ENCODE peak calls at places on chromosomes 12 and 14, in nine cellular contexts. T, I, P, V, O, D, R, C and F are unnamed samples.

GRCh38 chr12:59040651-59041050 is 120.3 kb upstream of the LRIG3 start:
- DNase-seq in T (peak; percentile 90), I (no peak), P (peak; percentile 85), V (peak; percentile 96), O (peak; percentile 80), D (peak; percentile 71), R (peak; percentile 76), C (no peak), F (peak; percentile 85)

GRCh38 chr12:124379938-124380754 is 85.3 kb downstream of the RFLNA start:
- DNase-seq in T (no peak), I (no peak), P (peak; percentile 94), V (peak; percentile 89), O (peak; percentile 87), D (peak; percentile 45), R (peak; percentile 94), C (no peak), F (peak; percentile 83)

GRCh38 chr14:103243764-103244737 is 90.0 kb upstream of the EIF5 start:
- DNase-seq in T (peak; percentile 42), I (no peak), P (no peak), V (no peak), O (no peak), D (no peak), R (no peak), C (no peak), F (no peak)

GRCh38 chr12:15220961-15221885 is at the start of gene RERG:
- DNase-seq in T (peak; percentile 44), I (peak; percentile 74), P (peak; percentile 64), V (peak; percentile 55), O (peak; percentile 94), D (no peak), R (peak; percentile 70), C (peak; percentile 26), F (peak; percentile 78)

GRCh38 chr12:94535614-94535932 is 75.9 kb upstream of the CEP83 start:
- DNase-seq in T (no peak), I (no peak), P (no peak), V (no peak), O (no peak), D (no peak), R (no peak), C (no peak), F (no peak)

GRCh38 chr12:4106617-4107016 is 166.9 kb upstream of the CCND2 start:
- DNase-seq in T (no peak), I (no peak), P (no peak), V (no peak), O (no peak), D (no peak), R (no peak), C (no peak), F (no peak)

GRCh38 chr12:19026637-19027508 is 102.7 kb upstream of the PLEKHA5 start:
- DNase-seq in T (no peak), I (no peak), P (no peak), V (no peak), O (no peak), D (no peak), R (no peak), C (no peak), F (no peak)

GRCh38 chr14:25150934-25151790 is 101.2 kb upstream of the STXBP6 start:
- DNase-seq in T (peak; percentile 69), I (peak; percentile 34), P (peak; percentile 53), V (peak; percentile 75), O (peak; percentile 57), D (peak; percentile 65), R (peak; percentile 61), C (no peak), F (peak; percentile 76)

GRCh38 chr12:100127766-100128508 is 14.7 kb downstream of the BLTP3B start:
- DNase-seq in T (peak; percentile 61), I (no peak), P (peak; percentile 48), V (peak; percentile 78), O (peak; percentile 42), D (no peak), R (peak; percentile 46), C (no peak), F (peak; percentile 81)

GRCh38 chr14:81980601-81981310 is 447.1 kb upstream of the SEL1L start:
- DNase-seq in T (no peak), I (no peak), P (no peak), V (no peak), O (no peak), D (no peak), R (no peak), C (no peak), F (no peak)

GRCh38 chr14:71143391-71144290 is 236.4 kb downstream of the PCNX1 start:
- DNase-seq in T (peak; percentile 78), I (no peak), P (peak; percentile 85), V (peak; percentile 80), O (peak; percentile 42), D (peak; percentile 88), R (peak; percentile 97), C (peak; percentile 8), F (peak; percentile 80)

GRCh38 chr12:132477009-132477702 is 12.8 kb upstream of the FBRSL1 start:
- DNase-seq in T (no peak), I (no peak), P (no peak), V (no peak), O (no peak), D (no peak), R (no peak), C (no peak), F (no peak)

GRCh38 chr14:45664668-45665356 is 411.8 kb upstream of the MIS18BP1 start:
- DNase-seq in T (no peak), I (no peak), P (no peak), V (no peak), O (no peak), D (no peak), R (peak; percentile 22), C (no peak), F (no peak)

GRCh38 chr14:105145381-105146180 is 23.0 kb downstream of the JAG2 start:
- DNase-seq in T (no peak), I (no peak), P (no peak), V (no peak), O (no peak), D (no peak), R (no peak), C (no peak), F (no peak)

GRCh38 chr12:49489720-49490119 is 49.1 kb upstream of the KCNH3 start:
- DNase-seq in T (peak; percentile 38), I (no peak), P (peak; percentile 90), V (no peak), O (no peak), D (peak; percentile 93), R (peak; percentile 97), C (no peak), F (peak; percentile 65)

GRCh38 chr12:4579305-4580097 is 17.5 kb downstream of the DYRK4 start:
- DNase-seq in T (peak; percentile 32), I (peak; percentile 20), P (peak; percentile 5), V (peak; percentile 18), O (peak; percentile 23), D (no peak), R (peak; percentile 34), C (no peak), F (peak; percentile 39)

GRCh38 chr12:13116259-13116658 is 12.8 kb upstream of the GSG1 start:
- DNase-seq in T (no peak), I (no peak), P (no peak), V (no peak), O (no peak), D (no peak), R (no peak), C (no peak), F (no peak)

GRCh38 chr12:104263580-104264358 is 39.8 kb upstream of the EID3 start:
- DNase-seq in T (no peak), I (no peak), P (peak; percentile 77), V (peak; percentile 95), O (peak; percentile 45), D (no peak), R (no peak), C (no peak), F (peak; percentile 74)

GRCh38 chr14:100594625-100594951 is 7.4 kb upstream of the BEGAIN start:
- DNase-seq in T (no peak), I (no peak), P (no peak), V (no peak), O (no peak), D (no peak), R (no peak), C (no peak), F (no peak)

GRCh38 chr14:91237219-91237618 is 7.3 kb downstream of the GPR68 start:
- DNase-seq in T (peak; percentile 69), I (no peak), P (peak; percentile 81), V (peak; percentile 84), O (peak; percentile 88), D (peak; percentile 71), R (peak; percentile 91), C (no peak), F (peak; percentile 51)

GRCh38 chr14:53412819-53413664 is 259.9 kb upstream of the DDHD1 start:
- DNase-seq in T (no peak), I (no peak), P (peak; percentile 18), V (no peak), O (peak; percentile 17), D (no peak), R (peak; percentile 40), C (no peak), F (peak; percentile 15)